ENCODE peak calls at places on chromosomes 12 and 14, in six cellular contexts. One of them, this sample, is unnamed.

GRCh38 chr14:103074699-103075341 is 9.2 kb upstream of the LBHD2 start:
- DNase-seq in ovary: peak; percentile 63
- DNase-seq in body of pancreas: peak; percentile 60
- DNase-seq in A549: peak; percentile 86
- DNase-seq in IMR-90: no peak
- DNase-seq in uterus: peak; percentile 69
- DNase-seq in this sample: peak; percentile 94

GRCh38 chr14:68779761-68780323 is 13.0 kb downstream of the ZFP36L1 start:
- DNase-seq in ovary: no peak
- DNase-seq in IMR-90: peak; percentile 91
- DNase-seq in uterus: peak; percentile 81
- DNase-seq in A549: peak; percentile 76
- DNase-seq in body of pancreas: no peak
- DNase-seq in this sample: peak; percentile 48

GRCh38 chr12:47767197-47767724 is 5.8 kb upstream of the SLC48A1 start:
- DNase-seq in A549: peak; percentile 69
- DNase-seq in ovary: no peak
- DNase-seq in IMR-90: peak; percentile 19
- DNase-seq in uterus: no peak
- DNase-seq in body of pancreas: peak; percentile 65
- DNase-seq in this sample: no peak

GRCh38 chr14:100160534-100160916 is 1.1 kb upstream of the DEGS2 start:
- DNase-seq in uterus: no peak
- DNase-seq in ovary: no peak
- DNase-seq in body of pancreas: no peak
- DNase-seq in A549: no peak
- DNase-seq in IMR-90: no peak
- DNase-seq in this sample: no peak

GRCh38 chr14:99818503-99819036 is 25.4 kb downstream of the EML1 start:
- DNase-seq in uterus: no peak
- DNase-seq in body of pancreas: no peak
- DNase-seq in ovary: no peak
- DNase-seq in IMR-90: peak; percentile 34
- DNase-seq in A549: no peak
- DNase-seq in this sample: no peak

GRCh38 chr12:120265483-120266179 is at the start of gene PXN:
- DNase-seq in A549: peak; percentile 87
- DNase-seq in ovary: peak; percentile 92
- DNase-seq in uterus: peak; percentile 84
- DNase-seq in IMR-90: peak; percentile 72
- DNase-seq in body of pancreas: peak; percentile 87
- DNase-seq in this sample: peak; percentile 92

GRCh38 chr14:88422919-88423318 is 37.5 kb downstream of the SPATA7 start:
- DNase-seq in uterus: no peak
- DNase-seq in IMR-90: peak; percentile 88
- DNase-seq in body of pancreas: no peak
- DNase-seq in A549: no peak
- DNase-seq in ovary: no peak
- DNase-seq in this sample: no peak

GRCh38 chr14:34014936-34015335 is 64.1 kb upstream of the EGLN3 start:
- DNase-seq in uterus: no peak
- DNase-seq in body of pancreas: no peak
- DNase-seq in ovary: no peak
- DNase-seq in A549: no peak
- DNase-seq in IMR-90: no peak
- DNase-seq in this sample: no peak

GRCh38 chr12:12466157-12466556 is 96.5 kb downstream of the DUSP16 start:
- DNase-seq in ovary: no peak
- DNase-seq in body of pancreas: no peak
- DNase-seq in IMR-90: no peak
- DNase-seq in uterus: no peak
- DNase-seq in A549: no peak
- DNase-seq in this sample: no peak

GRCh38 chr14:24064091-24064795 is 7.1 kb upstream of the CPNE6 start:
- DNase-seq in ovary: no peak
- DNase-seq in body of pancreas: no peak
- DNase-seq in uterus: no peak
- DNase-seq in IMR-90: no peak
- DNase-seq in A549: no peak
- DNase-seq in this sample: no peak

GRCh38 chr12:14394317-14395058 is 29.0 kb downstream of the ATF7IP start:
- DNase-seq in body of pancreas: peak; percentile 73
- DNase-seq in ovary: no peak
- DNase-seq in IMR-90: peak; percentile 84
- DNase-seq in A549: peak; percentile 83
- DNase-seq in uterus: peak; percentile 26
- DNase-seq in this sample: no peak

GRCh38 chr14:76908834-76909233 is 82.6 kb downstream of the LRRC74A start:
- DNase-seq in ovary: no peak
- DNase-seq in body of pancreas: peak; percentile 68
- DNase-seq in IMR-90: no peak
- DNase-seq in uterus: no peak
- DNase-seq in A549: peak; percentile 80
- DNase-seq in this sample: no peak

GRCh38 chr12:60501124-60501729 is 905.4 kb downstream of the SLC16A7 start:
- DNase-seq in ovary: no peak
- DNase-seq in body of pancreas: peak; percentile 18
- DNase-seq in IMR-90: no peak
- DNase-seq in uterus: no peak
- DNase-seq in A549: no peak
- DNase-seq in this sample: no peak

GRCh38 chr12:22018860-22019259 is 27.2 kb upstream of the CMAS start:
- DNase-seq in body of pancreas: no peak
- DNase-seq in IMR-90: peak; percentile 3
- DNase-seq in ovary: no peak
- DNase-seq in uterus: no peak
- DNase-seq in A549: peak; percentile 15
- DNase-seq in this sample: no peak

GRCh38 chr12:1171657-1172056 is 180.6 kb downstream of the ERC1 start:
- DNase-seq in body of pancreas: no peak
- DNase-seq in A549: no peak
- DNase-seq in ovary: no peak
- DNase-seq in uterus: no peak
- DNase-seq in IMR-90: no peak
- DNase-seq in this sample: no peak

GRCh38 chr12:50401383-50402155 is 884 bp downstream of the LARP4 start:
- DNase-seq in body of pancreas: peak; percentile 43
- DNase-seq in A549: peak; percentile 22
- DNase-seq in ovary: no peak
- DNase-seq in uterus: peak; percentile 24
- DNase-seq in IMR-90: peak; percentile 51
- DNase-seq in this sample: peak; percentile 29

GRCh38 chr14:94172545-94172944 is 1.6 kb upstream of the PPP4R4 start:
- DNase-seq in IMR-90: no peak
- DNase-seq in body of pancreas: no peak
- DNase-seq in ovary: no peak
- DNase-seq in uterus: no peak
- DNase-seq in A549: no peak
- DNase-seq in this sample: no peak

GRCh38 chr12:42961395-42961794 is 371.8 kb upstream of the PRICKLE1 start:
- DNase-seq in body of pancreas: peak; percentile 31
- DNase-seq in ovary: no peak
- DNase-seq in IMR-90: peak; percentile 64
- DNase-seq in uterus: no peak
- DNase-seq in A549: peak; percentile 90
- DNase-seq in this sample: no peak

GRCh38 chr12:93889516-93890202 is 212.5 kb downstream of the CRADD start:
- DNase-seq in body of pancreas: no peak
- DNase-seq in A549: no peak
- DNase-seq in ovary: no peak
- DNase-seq in IMR-90: peak; percentile 23
- DNase-seq in uterus: no peak
- DNase-seq in this sample: no peak

GRCh38 chr12:7169951-7170350 is 19.5 kb upstream of the PEX5 start:
- DNase-seq in uterus: no peak
- DNase-seq in A549: no peak
- DNase-seq in ovary: no peak
- DNase-seq in body of pancreas: no peak
- DNase-seq in IMR-90: no peak
- DNase-seq in this sample: no peak

GRCh38 chr12:92408072-92408900 is 262.6 kb upstream of the BTG1 start:
- DNase-seq in body of pancreas: peak; percentile 34
- DNase-seq in ovary: no peak
- DNase-seq in IMR-90: no peak
- DNase-seq in A549: peak; percentile 65
- DNase-seq in uterus: no peak
- DNase-seq in this sample: no peak
- TF ChIP-seq POLR2A in body of pancreas: no peak
- TF ChIP-seq POLR2A in ovary: no peak
- TF ChIP-seq POLR2A in IMR-90: no peak
- TF ChIP-seq POLR2A in A549: no peak
- TF ChIP-seq POLR2A in uterus: no peak
- TF ChIP-seq POLR2A in this sample: no peak

GRCh38 chr12:73659802-73660201 is 877.8 kb upstream of the ATXN7L3B start:
- DNase-seq in uterus: no peak
- DNase-seq in A549: no peak
- DNase-seq in body of pancreas: no peak
- DNase-seq in ovary: no peak
- DNase-seq in IMR-90: no peak
- DNase-seq in this sample: no peak
- TF ChIP-seq CTCF in uterus: no peak
- TF ChIP-seq CTCF in A549: no peak
- TF ChIP-seq CTCF in body of pancreas: no peak
- TF ChIP-seq CTCF in ovary: no peak
- TF ChIP-seq CTCF in IMR-90: no peak
- TF ChIP-seq CTCF in this sample: no peak

GRCh38 chr12:24921251-24922038 is 27.5 kb downstream of the BCAT1 start:
- DNase-seq in uterus: no peak
- DNase-seq in body of pancreas: no peak
- DNase-seq in A549: no peak
- DNase-seq in ovary: no peak
- DNase-seq in IMR-90: peak; percentile 58
- DNase-seq in this sample: no peak
- H3K27ac ChIP-seq in uterus: no peak overlapping the region
- H3K27ac ChIP-seq in body of pancreas: peak overlapping the region; percentile 26
- H3K27ac ChIP-seq in A549: no peak overlapping the region
- H3K27ac ChIP-seq in ovary: no peak overlapping the region
- H3K27ac ChIP-seq in IMR-90: no peak overlapping the region
- H3K27ac ChIP-seq in this sample: no peak overlapping the region

GRCh38 chr12:65656904-65657351 is 167.4 kb upstream of the HMGA2 start:
- DNase-seq in ovary: no peak
- DNase-seq in body of pancreas: no peak
- DNase-seq in A549: peak; percentile 66
- DNase-seq in IMR-90: peak; percentile 99
- DNase-seq in uterus: no peak
- DNase-seq in this sample: no peak
- TF ChIP-seq POLR2A in ovary: no peak
- TF ChIP-seq POLR2A in body of pancreas: no peak
- TF ChIP-seq POLR2A in A549: no peak
- TF ChIP-seq POLR2A in IMR-90: peak; percentile 24
- TF ChIP-seq POLR2A in uterus: no peak
- TF ChIP-seq POLR2A in this sample: no peak

GRCh38 chr12:56634837-56635538 is 4.9 kb upstream of the BAZ2A start:
- DNase-seq in IMR-90: peak; percentile 84
- DNase-seq in uterus: peak; percentile 82
- DNase-seq in ovary: peak; percentile 81
- DNase-seq in body of pancreas: peak; percentile 81
- DNase-seq in A549: peak; percentile 94
- DNase-seq in this sample: peak; percentile 89
- TF ChIP-seq CTCF in IMR-90: peak; percentile 60
- TF ChIP-seq CTCF in uterus: peak; percentile 60
- TF ChIP-seq CTCF in ovary: no peak
- TF ChIP-seq CTCF in body of pancreas: no peak
- TF ChIP-seq CTCF in A549: peak; percentile 56
- TF ChIP-seq CTCF in this sample: peak; percentile 45

GRCh38 chr12:124906606-124907261 is 7.7 kb downstream of the UBC start:
- DNase-seq in ovary: peak; percentile 74
- DNase-seq in IMR-90: peak; percentile 90
- DNase-seq in A549: peak; percentile 96
- DNase-seq in body of pancreas: peak; percentile 98
- DNase-seq in uterus: peak; percentile 95
- DNase-seq in this sample: peak; percentile 94
- H3K27ac ChIP-seq in ovary: no peak overlapping the region
- H3K27ac ChIP-seq in IMR-90: no peak overlapping the region
- H3K27ac ChIP-seq in A549: peak overlapping the region; percentile 85
- H3K27ac ChIP-seq in body of pancreas: no peak overlapping the region
- H3K27ac ChIP-seq in uterus: peak overlapping the region; percentile 75
- H3K27ac ChIP-seq in this sample: no peak overlapping the region

GRCh38 chr14:51394391-51394790 is 154.3 kb downstream of the TMX1 start:
- DNase-seq in IMR-90: peak; percentile 70
- DNase-seq in body of pancreas: no peak
- DNase-seq in ovary: no peak
- DNase-seq in A549: no peak
- DNase-seq in uterus: no peak
- DNase-seq in this sample: no peak

GRCh38 chr14:51395361-51395849 is 155.4 kb downstream of the TMX1 start:
- DNase-seq in body of pancreas: peak; percentile 46
- DNase-seq in IMR-90: peak; percentile 89
- DNase-seq in A549: peak; percentile 22
- DNase-seq in ovary: peak; percentile 45
- DNase-seq in uterus: peak; percentile 61
- DNase-seq in this sample: peak; percentile 81

GRCh38 chr14:51398898-51399297 is 158.9 kb downstream of the TMX1 start:
- DNase-seq in IMR-90: peak; percentile 97
- DNase-seq in ovary: no peak
- DNase-seq in A549: peak; percentile 91
- DNase-seq in body of pancreas: no peak
- DNase-seq in uterus: no peak
- DNase-seq in this sample: no peak

GRCh38 chr14:51394804-51395203 is 154.8 kb downstream of the TMX1 start:
- DNase-seq in IMR-90: no peak
- DNase-seq in uterus: no peak
- DNase-seq in body of pancreas: no peak
- DNase-seq in ovary: no peak
- DNase-seq in A549: no peak
- DNase-seq in this sample: no peak

DNA sequence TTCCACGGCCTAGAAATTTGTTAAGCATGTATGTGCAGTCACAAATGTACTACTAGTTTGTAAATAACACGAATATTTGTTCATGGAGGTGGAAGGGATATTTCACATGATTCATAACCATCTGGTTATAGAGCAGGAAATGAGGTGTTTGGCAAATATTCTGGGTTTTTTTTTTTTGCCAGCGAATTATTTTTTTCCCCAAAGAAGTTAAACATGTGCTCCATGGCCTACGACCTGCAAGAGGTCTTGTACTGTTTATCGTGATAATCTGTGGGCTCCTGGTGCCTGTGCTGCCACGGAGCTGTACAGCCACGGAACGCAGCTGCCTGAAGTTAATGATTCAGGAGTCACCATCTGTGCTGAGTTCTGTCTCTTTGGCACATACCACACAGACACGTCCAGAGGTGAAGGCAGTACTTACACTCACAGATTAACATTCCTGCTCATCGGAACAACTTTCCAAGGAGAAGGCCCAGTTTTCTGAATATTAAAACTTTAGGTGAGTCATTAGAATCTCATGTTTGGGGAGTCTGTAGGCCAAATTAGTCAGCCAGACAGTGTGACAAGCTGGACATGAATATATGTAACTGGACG is 156.3 kb downstream of the TMX1 start:
- DNase-seq in A549: peak; percentile 74
- DNase-seq in uterus: peak; percentile 57
- DNase-seq in body of pancreas: peak; percentile 50
- DNase-seq in ovary: peak; percentile 30
- DNase-seq in IMR-90: peak; percentile 98
- DNase-seq in this sample: no peak
- TF ChIP-seq POLR2A in A549: no peak
- TF ChIP-seq POLR2A in uterus: no peak
- TF ChIP-seq POLR2A in body of pancreas: no peak
- TF ChIP-seq POLR2A in ovary: no peak
- TF ChIP-seq POLR2A in IMR-90: peak; percentile 4
- TF ChIP-seq POLR2A in this sample: no peak